ENCODE peak calls at places on chromosomes 11 and 22, in four cellular contexts. One of them, this sample, is unnamed.

GRCh38 chr11:32391965-32392553 is 43.3 kb downstream of the WT1 start:
- DNase-seq in PC-3: no peak
- DNase-seq in fibroblast of lung: peak; percentile 86
- DNase-seq in neuronal stem cell: no peak
- DNase-seq in this sample: no peak

GRCh38 chr22:16959345-16959930 is 48.6 kb downstream of the GAB4 start:
- DNase-seq in PC-3: no peak
- DNase-seq in fibroblast of lung: no peak
- DNase-seq in neuronal stem cell: no peak
- DNase-seq in this sample: peak; percentile 58

GRCh38 chr11:65787649-65788622 is 1.1 kb downstream of the OVOL1 start:
- DNase-seq in PC-3: no peak
- DNase-seq in fibroblast of lung: no peak
- DNase-seq in neuronal stem cell: no peak
- DNase-seq in this sample: peak; percentile 92

GRCh38 chr22:37918580-37919274 is 12.6 kb downstream of the MICALL1 start:
- DNase-seq in PC-3: no peak
- DNase-seq in fibroblast of lung: no peak
- DNase-seq in neuronal stem cell: no peak
- DNase-seq in this sample: peak; percentile 31

GRCh38 chr22:37054600-37055365 is 3.2 kb downstream of the KCTD17 start:
- DNase-seq in PC-3: no peak
- DNase-seq in fibroblast of lung: no peak
- DNase-seq in neuronal stem cell: no peak
- DNase-seq in this sample: peak; percentile 49

GRCh38 chr22:21693999-21694341 is 28.2 kb downstream of the PPIL2 start:
- DNase-seq in PC-3: no peak
- DNase-seq in fibroblast of lung: no peak
- DNase-seq in neuronal stem cell: no peak
- DNase-seq in this sample: peak; percentile 69

GRCh38 chr22:30079952-30080533 is at the start of gene HORMAD2:
- DNase-seq in PC-3: no peak
- DNase-seq in fibroblast of lung: peak; percentile 72
- DNase-seq in neuronal stem cell: peak; percentile 69
- DNase-seq in this sample: peak; percentile 82

GRCh38 chr11:10302294-10302743 is 2.6 kb upstream of the ADM start:
- DNase-seq in PC-3: peak; percentile 36
- DNase-seq in fibroblast of lung: peak; percentile 41
- DNase-seq in neuronal stem cell: no peak
- DNase-seq in this sample: no peak

GRCh38 chr11:36010010-36010740 is 66.3 kb downstream of the LDLRAD3 start:
- DNase-seq in PC-3: peak; percentile 62
- DNase-seq in fibroblast of lung: peak; percentile 31
- DNase-seq in neuronal stem cell: no peak
- DNase-seq in this sample: peak; percentile 77

GRCh38 chr22:34781676-34782075 is 284.3 kb upstream of the ISX start:
- DNase-seq in PC-3: no peak
- DNase-seq in fibroblast of lung: no peak
- DNase-seq in neuronal stem cell: no peak
- DNase-seq in this sample: no peak

GRCh38 chr22:37905534-37906363 is at the start of gene MICALL1:
- DNase-seq in PC-3: peak; percentile 76
- DNase-seq in fibroblast of lung: peak; percentile 79
- DNase-seq in neuronal stem cell: no peak
- DNase-seq in this sample: peak; percentile 97

GRCh38 chr11:95108159-95108611 is 18.5 kb downstream of the ENDOD1 start:
- DNase-seq in PC-3: peak; percentile 90
- DNase-seq in fibroblast of lung: peak; percentile 87
- DNase-seq in neuronal stem cell: no peak
- DNase-seq in this sample: peak; percentile 92
- H2AFZ ChIP-seq in PC-3: peak overlapping the region; percentile 66
- H2AFZ ChIP-seq in fibroblast of lung: no peak overlapping the region
- H2AFZ ChIP-seq in neuronal stem cell: peak overlapping the region; percentile 12
- H2AFZ ChIP-seq in this sample: no peak overlapping the region

DNA sequence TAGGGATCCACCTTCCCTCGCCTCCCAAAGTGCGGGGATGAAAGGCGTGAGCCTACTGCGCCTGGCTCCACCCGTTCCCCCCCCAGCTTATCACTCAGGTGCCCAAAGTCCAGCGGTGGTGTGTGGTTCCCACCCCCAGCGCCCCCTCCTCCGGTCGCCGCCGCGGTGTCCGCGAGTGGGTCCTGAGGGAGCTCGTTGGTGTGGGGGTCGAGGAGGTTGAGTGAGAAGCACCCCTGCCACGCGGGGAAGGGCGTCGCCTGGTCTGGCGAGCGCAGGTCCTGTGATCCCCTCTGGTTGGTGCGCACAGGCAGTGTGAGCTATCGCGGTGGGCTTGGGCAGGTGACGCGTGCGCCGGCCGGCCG is 3900.6 kb upstream of the OR11H1 start:
- DNase-seq in PC-3: no peak
- DNase-seq in fibroblast of lung: no peak
- DNase-seq in neuronal stem cell: no peak
- DNase-seq in this sample: peak; percentile 69
- H3K9me3 ChIP-seq in PC-3: peaks cover 42% of the 10 kb centered on the region
- H3K9me3 ChIP-seq in fibroblast of lung: no peaks in the 10 kb centered on the region
- H3K9me3 ChIP-seq in neuronal stem cell: peaks cover 30% of the 10 kb centered on the region
- H3K9me3 ChIP-seq in this sample: peaks cover 4% of the 10 kb centered on the region

GRCh38 chr11:47413908-47414684 is 5.7 kb downstream of the SLC39A13 start:
- DNase-seq in PC-3: no peak
- DNase-seq in fibroblast of lung: peak; percentile 83
- DNase-seq in neuronal stem cell: no peak
- DNase-seq in this sample: peak; percentile 96

GRCh38 chr11:47413351-47413750 is 5.0 kb downstream of the SLC39A13 start:
- DNase-seq in PC-3: no peak
- DNase-seq in fibroblast of lung: no peak
- DNase-seq in neuronal stem cell: no peak
- DNase-seq in this sample: peak; percentile 35

GRCh38 chr11:47410404-47411264 is 2.2 kb downstream of the SLC39A13 start:
- DNase-seq in PC-3: no peak
- DNase-seq in fibroblast of lung: no peak
- DNase-seq in neuronal stem cell: no peak
- DNase-seq in this sample: peak; percentile 69

GRCh38 chr11:47414685-47415070 is 6.3 kb downstream of the SLC39A13 start:
- DNase-seq in PC-3: no peak
- DNase-seq in fibroblast of lung: no peak
- DNase-seq in neuronal stem cell: no peak
- DNase-seq in this sample: peak; percentile 47

GRCh38 chr11:47412152-47412746 is 3.9 kb downstream of the SLC39A13 start:
- DNase-seq in PC-3: peak; percentile 51
- DNase-seq in fibroblast of lung: no peak
- DNase-seq in neuronal stem cell: no peak
- DNase-seq in this sample: peak; percentile 97
- H3K4me3 ChIP-seq in PC-3: no peak overlapping the region
- H3K4me3 ChIP-seq in fibroblast of lung: no peak overlapping the region
- H3K4me3 ChIP-seq in neuronal stem cell: no peak overlapping the region
- H3K4me3 ChIP-seq in this sample: no peak overlapping the region

GRCh38 chr11:46119352-46120216 is 1.7 kb downstream of the PHF21A start:
- DNase-seq in PC-3: peak; percentile 22
- DNase-seq in fibroblast of lung: peak; percentile 77
- DNase-seq in neuronal stem cell: peak; percentile 61
- DNase-seq in this sample: peak; percentile 89

GRCh38 chr11:46120361-46120710 is 918 bp downstream of the PHF21A start:
- DNase-seq in PC-3: no peak
- DNase-seq in fibroblast of lung: peak; percentile 6
- DNase-seq in neuronal stem cell: no peak
- DNase-seq in this sample: peak; percentile 76

GRCh38 chr11:46121724-46122477 is 647 bp upstream of the PHF21A start:
- DNase-seq in PC-3: peak; percentile 75
- DNase-seq in fibroblast of lung: peak; percentile 92
- DNase-seq in neuronal stem cell: peak; percentile 84
- DNase-seq in this sample: peak; percentile 90

GRCh38 chr11:46121328-46121723 is at the start of gene PHF21A:
- DNase-seq in PC-3: peak; percentile 81
- DNase-seq in fibroblast of lung: peak; percentile 96
- DNase-seq in neuronal stem cell: peak; percentile 88
- DNase-seq in this sample: peak; percentile 99

DNA sequence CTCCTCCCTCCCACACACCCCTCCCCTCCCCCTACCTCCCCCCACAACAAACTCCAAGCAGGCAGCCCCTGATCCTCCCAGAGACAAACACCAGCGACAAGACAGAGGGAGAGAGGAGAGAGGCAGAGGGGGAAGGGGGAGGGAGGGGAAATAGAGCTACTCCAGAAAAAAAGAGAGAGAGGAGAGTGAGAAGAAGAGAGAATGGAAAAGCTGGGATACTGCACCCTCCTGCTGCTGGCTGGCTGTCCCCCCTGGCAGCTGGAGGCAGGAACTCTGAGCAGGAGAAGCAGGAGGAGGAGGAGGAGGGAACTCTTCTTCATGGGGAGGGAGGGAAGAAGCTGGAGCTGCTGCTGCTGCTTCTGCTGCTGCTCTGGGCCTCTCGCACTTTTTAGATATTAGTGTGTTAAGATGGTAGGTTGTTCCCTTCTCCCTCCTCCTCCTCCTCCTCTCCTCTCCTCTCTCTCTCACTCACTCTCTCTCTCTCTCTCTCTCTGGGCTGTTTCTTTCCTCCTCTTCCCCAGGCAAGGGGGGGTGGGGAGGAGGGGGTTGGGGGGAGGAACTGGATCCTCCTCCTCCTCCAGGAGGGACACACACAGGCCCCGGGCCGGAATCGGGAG is 435 bp downstream of the PHF21A start:
- DNase-seq in PC-3: no peak
- DNase-seq in fibroblast of lung: peak; percentile 84
- DNase-seq in neuronal stem cell: peak; percentile 73
- DNase-seq in this sample: peak; percentile 88
- H2AFZ ChIP-seq in PC-3: peak overlapping the region; percentile 81
- H2AFZ ChIP-seq in fibroblast of lung: peak overlapping the region; percentile 75
- H2AFZ ChIP-seq in neuronal stem cell: peak overlapping the region; percentile 77
- H2AFZ ChIP-seq in this sample: peak overlapping the region; percentile 69

This sample was measured in osteoblast.